ENCODE peak calls at places on chromosomes 13 and 19, in six cellular contexts. C, L, R, E, T and V are unnamed samples.

GRCh38 chr13:104181526-104182231 is 1115.5 kb upstream of the SLC10A2 start:
- DNase-seq in E (no peak), C (no peak), T (no peak), L (no peak), R (no peak), V (no peak)

GRCh38 chr13:69324109-69324886 is 783.3 kb upstream of the ATXN8OS start:
- DNase-seq in R (no peak), T (no peak), E (no peak), C (peak; percentile 43), L (no peak), V (no peak)

GRCh38 chr19:39582442-39582841 is 19.9 kb upstream of the LGALS13 start:
- DNase-seq in E (no peak), L (no peak), C (no peak), T (no peak), R (no peak), V (no peak)

GRCh38 chr13:60351326-60351725 is 45.7 kb upstream of the TDRD3 start:
- DNase-seq in R (no peak), C (no peak), T (no peak), E (no peak), L (no peak), V (no peak)

GRCh38 chr19:42023121-42023942 is 29.3 kb upstream of the ATP1A3 start:
- DNase-seq in C (peak; percentile 77), L (no peak), E (peak; percentile 81), T (peak; percentile 24), R (no peak), V (no peak)

GRCh38 chr13:111371211-111371610 is 50.8 kb downstream of the TEX29 start:
- DNase-seq in T (no peak), L (no peak), R (no peak), E (no peak), C (no peak), V (no peak)

GRCh38 chr19:5085566-5085965 is 116.7 kb downstream of the KDM4B start:
- DNase-seq in E (no peak), C (no peak), R (no peak), L (no peak), T (no peak), V (no peak)

GRCh38 chr13:104043184-104043583 is 977.0 kb upstream of the SLC10A2 start:
- DNase-seq in L (no peak), T (no peak), R (no peak), C (no peak), E (no peak), V (no peak)

DNA sequence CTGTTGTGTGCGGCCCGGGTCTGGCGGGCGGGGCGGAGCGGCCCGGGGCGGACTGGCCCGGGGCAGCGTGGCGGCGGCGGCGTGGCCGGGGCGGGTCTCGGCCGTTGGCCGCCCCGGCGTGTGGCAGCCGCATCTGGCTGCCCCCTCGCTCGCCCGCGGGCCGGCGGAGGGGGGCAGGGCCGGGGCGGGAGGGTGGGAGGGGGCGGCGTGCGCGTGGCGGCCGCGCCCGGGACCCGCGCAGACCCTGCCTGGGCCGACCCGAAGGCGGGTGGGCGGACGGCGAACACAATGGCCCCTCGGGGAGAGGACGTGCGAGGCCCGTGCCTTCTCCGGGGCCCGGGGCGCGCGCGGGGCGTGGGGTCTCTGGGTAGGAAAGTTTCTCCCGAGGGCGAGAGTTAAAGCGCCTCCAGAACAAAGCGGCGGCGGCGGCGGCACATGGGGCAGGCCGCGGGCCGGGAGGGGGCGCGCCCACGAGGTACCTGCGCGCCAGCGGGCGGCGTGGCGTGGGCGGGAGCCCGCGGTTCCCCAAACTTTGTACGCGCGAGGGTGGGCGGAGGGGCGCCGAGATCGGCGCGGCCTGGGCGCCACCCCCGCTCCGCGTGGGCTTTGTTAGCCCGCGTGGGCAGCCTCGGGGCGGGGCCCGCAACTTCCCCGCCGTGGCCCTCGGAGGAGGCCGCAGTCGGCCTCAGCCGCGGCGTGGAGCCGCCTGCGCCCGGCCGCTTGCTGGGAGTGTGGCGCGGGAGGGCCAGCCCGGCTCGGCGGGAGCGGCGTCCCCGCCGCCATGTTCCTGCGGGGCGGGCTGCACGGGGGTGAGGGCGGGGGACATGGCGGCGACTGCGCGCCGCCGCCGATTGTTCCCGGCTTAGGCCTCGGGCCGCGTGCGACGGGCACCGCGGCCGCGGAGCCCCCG is 764 bp downstream of the MIR17HG start:
- DNase-seq in E (peak; percentile 90), R (peak; percentile 68), L (peak; percentile 31), C (peak; percentile 18), T (peak; percentile 56), V (no peak)
- TF ChIP-seq POLR2A in E (no peak), R (no peak), L (no peak), C (peak; percentile 27), T (no peak), V (no peak)

GRCh38 chr13:109784590-109785140 is 1.7 kb downstream of the IRS2 start:
- DNase-seq in R (no peak), C (peak; percentile 79), L (peak; percentile 43), T (peak; percentile 80), E (no peak), V (no peak)
- TF ChIP-seq CTCF in R (peak; percentile 87), C (peak; percentile 64), L (no peak), T (peak; percentile 45), E (no peak), V (peak; percentile 76)

DNA sequence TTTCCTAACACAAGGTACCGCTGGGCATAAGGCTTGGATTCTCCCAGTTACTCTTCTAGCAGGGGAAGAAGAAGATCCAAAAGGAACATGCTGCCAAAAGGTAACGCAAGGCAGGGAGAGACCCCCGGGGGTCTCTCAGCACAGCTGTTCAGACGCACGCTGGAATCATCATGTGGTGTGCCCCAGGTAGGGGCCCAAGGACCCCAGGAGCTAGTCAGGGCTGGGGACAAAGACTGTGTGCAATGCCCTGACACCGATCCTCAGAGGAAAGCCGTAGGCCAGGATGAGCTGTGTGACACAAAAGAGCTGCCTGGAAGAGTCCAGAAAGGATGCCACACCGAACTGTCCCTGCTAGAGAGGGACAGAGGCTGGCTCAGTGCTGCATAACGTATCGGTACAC is 22.3 kb upstream of the EPHX3 start:
- DNase-seq in R (no peak), L (no peak), T (no peak), E (no peak), C (no peak), V (no peak)
- TF ChIP-seq POLR2A in R (no peak), L (no peak), T (no peak), E (no peak), C (no peak), V (no peak)

GRCh38 chr13:92716749-92717148 is 509.9 kb upstream of the GPC6 start:
- DNase-seq in C (no peak), E (no peak), R (no peak), L (no peak), T (no peak), V (no peak)
- TF ChIP-seq CTCF in C (no peak), E (no peak), R (peak; percentile 13), L (no peak), T (no peak), V (no peak)

GRCh38 chr19:49929121-49929610 is at the start of the genes ATF5 and NUP62:
- DNase-seq in E (peak; percentile 97), L (peak; percentile 77), T (peak; percentile 90), R (peak; percentile 81), C (peak; percentile 92), V (peak; percentile 93)

GRCh38 chr19:49931293-49932040 is 2.2 kb upstream of the NUP62 start:
- DNase-seq in C (no peak), T (no peak), E (no peak), L (no peak), R (no peak), V (no peak)

GRCh38 chr19:49927526-49928264 is 1.3 kb upstream of the ATF5 start:
- DNase-seq in E (no peak), C (no peak), R (no peak), L (no peak), T (no peak), V (no peak)

GRCh38 chr19:49930483-49931011 is 1.2 kb upstream of the NUP62 start:
- DNase-seq in E (peak; percentile 87), T (peak; percentile 24), R (no peak), L (no peak), C (peak; percentile 50), V (no peak)

GRCh38 chr19:49929611-49930482 is 543 bp upstream of the NUP62 start:
- DNase-seq in L (peak; percentile 83), E (peak; percentile 97), T (peak; percentile 95), C (peak; percentile 100), R (peak; percentile 94), V (peak; percentile 95)
- TF ChIP-seq POLR2A in L (no peak), E (peak; percentile 97), T (peak; percentile 90), C (peak; percentile 96), R (peak; percentile 80), V (no peak)